ENCODE peak calls at places on chromosomes 6 and 20, in nine cellular contexts. R, K, J, F, H, S, C, M and U are unnamed samples.

GRCh38 chr6:56087421-56087820 is 160.0 kb downstream of the COL21A1 start:
- DNase-seq in R (no peak), K (no peak), J (no peak), F (no peak), H (no peak), S (no peak), C (no peak), M (peak), U (no peak)

GRCh38 chr6:125271486-125272159 is 30.1 kb downstream of the HDDC2 start:
- DNase-seq in R (no peak), K (no peak), J (no peak), F (no peak), H (no peak), S (no peak), C (no peak), M (no peak), U (no peak)

GRCh38 chr6:150697515-150697914 is 97.8 kb downstream of the PLEKHG1 start:
- DNase-seq in R (peak), K (no peak), J (no peak), F (no peak), H (no peak), S (no peak), C (no peak), M (no peak), U (no peak)

GRCh38 chr6:161439093-161439492 is 165.2 kb upstream of the AGPAT4 start:
- DNase-seq in R (no peak), K (peak), J (peak), F (no peak), H (no peak), S (no peak), C (no peak), M (peak), U (no peak)

GRCh38 chr6:15434263-15434662 is 188.4 kb downstream of the JARID2 start:
- DNase-seq in R (no peak), K (no peak), J (no peak), F (no peak), H (peak), S (no peak), C (no peak), M (no peak), U (no peak)

GRCh38 chr20:1323256-1323655 is 5.7 kb downstream of the SDCBP2 start:
- DNase-seq in R (no peak), K (no peak), J (no peak), F (no peak), H (no peak), S (no peak), C (no peak), M (peak), U (no peak)

GRCh38 chr20:64069614-64070243 is 6.7 kb downstream of the TCEA2 start:
- DNase-seq in R (peak), K (no peak), J (no peak), F (peak), H (peak), S (no peak), C (peak), M (peak), U (peak)

GRCh38 chr6:163668061-163668426 is 253.5 kb downstream of the QKI start:
- DNase-seq in R (no peak), K (no peak), J (no peak), F (no peak), H (no peak), S (no peak), C (no peak), M (no peak), U (no peak)

GRCh38 chr6:161088676-161089328 is 97.2 kb downstream of the MAP3K4 start:
- DNase-seq in R (no peak), K (no peak), J (no peak), F (no peak), H (no peak), S (no peak), C (no peak), M (peak), U (no peak)

GRCh38 chr20:6121504-6121903 is 1.3 kb downstream of the FERMT1 start:
- DNase-seq in R (no peak), K (no peak), J (no peak), F (no peak), H (no peak), S (no peak), C (no peak), M (no peak), U (no peak)

GRCh38 chr20:20721489-20721888 is 9.0 kb upstream of the RALGAPA2 start:
- DNase-seq in R (no peak), K (no peak), J (no peak), F (no peak), H (no peak), S (no peak), C (no peak), M (no peak), U (no peak)